ENCODE peak calls at places on chromosomes 2 and 18, in nine cellular contexts. X is T-cell; L is pulmonary artery endothelial cell; A is stimulated activated naive CD4-positive, alpha-beta T cell treated with Interleukin-2 at 50 U/mL for 16 hours; B is IMR-90; Q is heart left ventricle; M is upper lobe of right lung; W is activated T-cell treated with anti-CD3 and anti-CD28 coated beads, Interleukin-2, amount 50 U/mL, for 48 hours; H is activated CD4-positive, alpha-beta T cell treated with anti-CD3 and anti-CD28 coated beads, Interleukin-2, amount 50 U/mL, for 48 hours. F is an unnamed sample.

GRCh38 chr18:10015288-10015701 is 101.5 kb downstream of the VAPA start:
- DNase-seq in X (no peak), L (no peak), A (no peak), B (peak), Q (no peak), M (no peak), W (no peak), H (no peak), F (no peak)

GRCh38 chr2:27428978-27429541 is 629 bp downstream of the NRBP1 start:
- DNase-seq in X (peak), L (peak), A (peak), B (peak), Q (peak), M (peak), W (peak), H (peak), F (peak)

GRCh38 chr18:9950289-9951016 is 36.6 kb downstream of the VAPA start:
- DNase-seq in X (no peak), L (no peak), A (no peak), B (peak), Q (no peak), M (no peak), W (no peak), H (no peak), F (no peak)

GRCh38 chr2:237541242-237541641 is 25.1 kb upstream of the PRLH start:
- DNase-seq in X (no peak), L (no peak), A (no peak), B (no peak), Q (peak), M (no peak), W (no peak), H (no peak), F (no peak)

GRCh38 chr2:232502901-232503791 is 15.5 kb upstream of the ECEL1 start:
- DNase-seq in X (no peak), L (no peak), A (peak), B (peak), Q (peak), M (no peak), W (peak), H (peak), F (peak)

GRCh38 chr18:9910709-9911108 is 3.1 kb upstream of the VAPA start:
- DNase-seq in X (no peak), L (no peak), A (no peak), B (no peak), Q (no peak), M (no peak), W (no peak), H (no peak), F (no peak)

GRCh38 chr2:69816923-69817542 is 12.4 kb upstream of the GMCL1 start:
- DNase-seq in X (peak), L (peak), A (peak), B (peak), Q (peak), M (no peak), W (peak), H (peak), F (peak)

GRCh38 chr2:239154971-239155805 is 245.6 kb downstream of the HDAC4 start:
- DNase-seq in X (peak), L (no peak), A (no peak), B (no peak), Q (peak), M (peak), W (no peak), H (no peak), F (no peak)

GRCh38 chr2:224778474-224778877 is 62.3 kb upstream of the CCDC195 start:
- DNase-seq in X (peak), L (peak), A (peak), B (peak), Q (no peak), M (no peak), W (peak), H (peak), F (peak)

GRCh38 chr2:64137567-64137966 is 6.7 kb downstream of the PELI1 start:
- DNase-seq in X (no peak), L (no peak), A (no peak), B (peak), Q (no peak), M (no peak), W (no peak), H (no peak), F (no peak)

GRCh38 chr2:120596191-120596781 is 139.4 kb upstream of the GLI2 start:
- DNase-seq in X (no peak), L (no peak), A (no peak), B (no peak), Q (no peak), M (peak), W (no peak), H (no peak), F (no peak)

GRCh38 chr2:217127744-217128143 is 267.9 kb upstream of the TNP1 start:
- DNase-seq in X (no peak), L (no peak), A (no peak), B (peak), Q (no peak), M (no peak), W (no peak), H (no peak), F (no peak)

GRCh38 chr2:34104601-34105000 is 505.5 kb upstream of the FAM98A start:
- DNase-seq in X (no peak), L (peak), A (no peak), B (peak), Q (no peak), M (no peak), W (no peak), H (no peak), F (no peak)

GRCh38 chr2:118954297-118955060 is 12.5 kb downstream of the MARCO start:
- DNase-seq in X (no peak), L (no peak), A (no peak), B (no peak), Q (no peak), M (no peak), W (no peak), H (no peak), F (no peak)

GRCh38 chr2:120864981-120865380 is 129.3 kb downstream of the GLI2 start:
- DNase-seq in X (no peak), L (no peak), A (no peak), B (peak), Q (peak), M (peak), W (no peak), H (no peak), F (no peak)

GRCh38 chr2:166293984-166294383 is 81.8 kb downstream of the SCN9A start:
- DNase-seq in X (no peak), L (no peak), A (no peak), B (peak), Q (no peak), M (no peak), W (no peak), H (no peak), F (no peak)

GRCh38 chr2:28362991-28363521 is 29.6 kb upstream of the FOSL2 start:
- DNase-seq in X (no peak), L (no peak), A (no peak), B (no peak), Q (no peak), M (no peak), W (no peak), H (no peak), F (no peak)

GRCh38 chr18:25305584-25305983 is 46.4 kb downstream of the ZNF521 start:
- DNase-seq in X (no peak), L (no peak), A (no peak), B (peak), Q (no peak), M (no peak), W (no peak), H (no peak), F (no peak)

GRCh38 chr2:116435648-116436047 is 1378.8 kb upstream of the DDX18 start:
- DNase-seq in X (no peak), L (no peak), A (no peak), B (no peak), Q (no peak), M (no peak), W (no peak), H (no peak), F (no peak)

GRCh38 chr18:60809937-60810336 is 437.4 kb upstream of the MC4R start:
- DNase-seq in X (no peak), L (no peak), A (no peak), B (no peak), Q (no peak), M (no peak), W (no peak), H (no peak), F (no peak)

GRCh38 chr2:219679041-219679440 is 51.6 kb downstream of the SLC4A3 start:
- DNase-seq in X (no peak), L (no peak), A (no peak), B (no peak), Q (no peak), M (no peak), W (no peak), H (no peak), F (no peak)

GRCh38 chr2:68827681-68828080 is 43.5 kb downstream of the BMP10 start:
- DNase-seq in X (no peak), L (no peak), A (no peak), B (peak), Q (no peak), M (no peak), W (no peak), H (no peak), F (no peak)

GRCh38 chr2:169734172-169734847 is 678 bp downstream of the KLHL23 start:
- DNase-seq in X (peak), L (no peak), A (no peak), B (no peak), Q (peak), M (peak), W (peak), H (peak), F (peak)

GRCh38 chr2:45072064-45072861 is 63.0 kb upstream of the SIX2 start:
- DNase-seq in X (no peak), L (no peak), A (no peak), B (no peak), Q (no peak), M (no peak), W (no peak), H (no peak), F (no peak)

GRCh38 chr2:46378616-46379015 is 81.4 kb downstream of the EPAS1 start:
- DNase-seq in X (no peak), L (no peak), A (no peak), B (no peak), Q (no peak), M (no peak), W (no peak), H (no peak), F (no peak)

GRCh38 chr2:45435316-45435715 is 175.8 kb downstream of the SRBD1 start:
- DNase-seq in X (no peak), L (no peak), A (no peak), B (peak), Q (no peak), M (no peak), W (no peak), H (no peak), F (no peak)

GRCh38 chr2:12549641-12550040 is 167.1 kb upstream of the TRIB2 start:
- DNase-seq in X (no peak), L (no peak), A (no peak), B (peak), Q (no peak), M (no peak), W (no peak), H (no peak), F (no peak)

GRCh38 chr18:55396267-55396905 is 191.6 kb downstream of the TCF4 start:
- DNase-seq in X (no peak), L (no peak), A (no peak), B (no peak), Q (no peak), M (no peak), W (no peak), H (no peak), F (no peak)

GRCh38 chr2:197502685-197503084 is 2.5 kb downstream of the HSPE1 start:
- DNase-seq in X (no peak), L (no peak), A (no peak), B (no peak), Q (no peak), M (no peak), W (no peak), H (no peak), F (no peak)

GRCh38 chr2:23530121-23530908 is 145.3 kb downstream of the KLHL29 start:
- DNase-seq in X (no peak), L (no peak), A (no peak), B (no peak), Q (no peak), M (no peak), W (no peak), H (no peak), F (no peak)

F was measured in stimulated activated naive CD8-positive, alpha-beta T cell treated with anti-CD3 and anti-CD28 coated beads, Interleukin-15, amount 100 ng/mL, for 72 hours.